ENCODE peak calls at places on chromosome 3, in four cellular contexts. One of them, this sample, is unnamed.

GRCh38 chr3:70245746-70246525 is 66.5 kb downstream of the MDFIC2 start:
- DNase-seq in epithelial cell of esophagus: no peak
- DNase-seq in esophagus muscularis mucosa: no peak
- DNase-seq in T-helper 17 cell: no peak
- DNase-seq in this sample: no peak

GRCh38 chr3:66121288-66121687 is 82.6 kb upstream of the MAGI1 start:
- DNase-seq in epithelial cell of esophagus: peak; percentile 23
- DNase-seq in esophagus muscularis mucosa: no peak
- DNase-seq in T-helper 17 cell: no peak
- DNase-seq in this sample: no peak

GRCh38 chr3:120764206-120764605 is 21.7 kb downstream of the GTF2E1 start:
- DNase-seq in epithelial cell of esophagus: no peak
- DNase-seq in esophagus muscularis mucosa: no peak
- DNase-seq in T-helper 17 cell: no peak
- DNase-seq in this sample: no peak

GRCh38 chr3:184822081-184822480 is 10.1 kb downstream of the VPS8 start:
- DNase-seq in epithelial cell of esophagus: no peak
- DNase-seq in esophagus muscularis mucosa: no peak
- DNase-seq in T-helper 17 cell: no peak
- DNase-seq in this sample: no peak

GRCh38 chr3:87855626-87856025 is 203.2 kb downstream of the CGGBP1 start:
- DNase-seq in epithelial cell of esophagus: peak; percentile 28
- DNase-seq in esophagus muscularis mucosa: no peak
- DNase-seq in T-helper 17 cell: no peak
- DNase-seq in this sample: no peak

GRCh38 chr3:141242722-141243092 is 11.1 kb downstream of the PXYLP1 start:
- DNase-seq in epithelial cell of esophagus: no peak
- DNase-seq in esophagus muscularis mucosa: no peak
- DNase-seq in T-helper 17 cell: no peak
- DNase-seq in this sample: no peak

GRCh38 chr3:29560031-29560430 is 279.2 kb downstream of the RBMS3 start:
- DNase-seq in epithelial cell of esophagus: no peak
- DNase-seq in esophagus muscularis mucosa: no peak
- DNase-seq in T-helper 17 cell: no peak
- DNase-seq in this sample: no peak

GRCh38 chr3:19146685-19147650 is 1.3 kb upstream of the KCNH8 start:
- DNase-seq in epithelial cell of esophagus: peak; percentile 2
- DNase-seq in esophagus muscularis mucosa: peak; percentile 92
- DNase-seq in T-helper 17 cell: peak; percentile 48
- DNase-seq in this sample: peak; percentile 53

GRCh38 chr3:192011137-192011536 is 550.2 kb downstream of the PYDC2 start:
- DNase-seq in epithelial cell of esophagus: peak; percentile 42
- DNase-seq in esophagus muscularis mucosa: no peak
- DNase-seq in T-helper 17 cell: no peak
- DNase-seq in this sample: no peak

GRCh38 chr3:56190906-56191305 is 277.4 kb downstream of the ERC2 start:
- DNase-seq in epithelial cell of esophagus: no peak
- DNase-seq in esophagus muscularis mucosa: no peak
- DNase-seq in T-helper 17 cell: no peak
- DNase-seq in this sample: no peak

GRCh38 chr3:32992310-32992686 is 40.9 kb downstream of the CCR4 start:
- DNase-seq in epithelial cell of esophagus: no peak
- DNase-seq in esophagus muscularis mucosa: no peak
- DNase-seq in T-helper 17 cell: no peak
- DNase-seq in this sample: no peak

GRCh38 chr3:197256836-197257444 is 41.5 kb downstream of the DLG1 start:
- DNase-seq in epithelial cell of esophagus: peak; percentile 57
- DNase-seq in esophagus muscularis mucosa: no peak
- DNase-seq in T-helper 17 cell: no peak
- DNase-seq in this sample: peak; percentile 73

GRCh38 chr3:139434764-139435291 is 41.5 kb downstream of the RBP2 start:
- DNase-seq in epithelial cell of esophagus: peak; percentile 99
- DNase-seq in esophagus muscularis mucosa: peak; percentile 75
- DNase-seq in T-helper 17 cell: no peak
- DNase-seq in this sample: no peak

GRCh38 chr3:134567605-134568004 is 81.7 kb downstream of the CEP63 start:
- DNase-seq in epithelial cell of esophagus: no peak
- DNase-seq in esophagus muscularis mucosa: no peak
- DNase-seq in T-helper 17 cell: no peak
- DNase-seq in this sample: no peak

GRCh38 chr3:158168996-158169573 is 59.2 kb downstream of the RSRC1 start:
- DNase-seq in epithelial cell of esophagus: no peak
- DNase-seq in esophagus muscularis mucosa: no peak
- DNase-seq in T-helper 17 cell: no peak
- DNase-seq in this sample: no peak

GRCh38 chr3:127679534-127680145 is 6.9 kb downstream of the ABTB1 start:
- DNase-seq in epithelial cell of esophagus: no peak
- DNase-seq in esophagus muscularis mucosa: no peak
- DNase-seq in T-helper 17 cell: no peak
- DNase-seq in this sample: no peak

GRCh38 chr3:160707187-160707789 is 30.3 kb downstream of the ARL14 start:
- DNase-seq in epithelial cell of esophagus: peak; percentile 71
- DNase-seq in esophagus muscularis mucosa: no peak
- DNase-seq in T-helper 17 cell: no peak
- DNase-seq in this sample: peak; percentile 65

GRCh38 chr3:61981005-61981404 is 392.3 kb downstream of the FEZF2 start:
- DNase-seq in epithelial cell of esophagus: peak; percentile 22
- DNase-seq in esophagus muscularis mucosa: no peak
- DNase-seq in T-helper 17 cell: no peak
- DNase-seq in this sample: no peak

GRCh38 chr3:46923559-46924350 is 46.2 kb downstream of the PTH1R start:
- DNase-seq in epithelial cell of esophagus: peak; percentile 44
- DNase-seq in esophagus muscularis mucosa: no peak
- DNase-seq in T-helper 17 cell: no peak
- DNase-seq in this sample: peak; percentile 22

GRCh38 chr3:159668461-159668860 is 320.2 kb upstream of the IL12A start:
- DNase-seq in epithelial cell of esophagus: no peak
- DNase-seq in esophagus muscularis mucosa: no peak
- DNase-seq in T-helper 17 cell: no peak
- DNase-seq in this sample: no peak

GRCh38 chr3:125055165-125055912 is 458 bp downstream of the HEG1 start:
- DNase-seq in epithelial cell of esophagus: no peak
- DNase-seq in esophagus muscularis mucosa: no peak
- DNase-seq in T-helper 17 cell: no peak
- DNase-seq in this sample: no peak

This sample was measured in AML-193.